ENCODE peak calls at places on chromosome 18, in five cellular contexts. Y is NCI-H2081, F is GM12892, S is HTR-8/SVneo, G is tibial nerve. K is an unnamed sample.

GRCh38 chr18:79855147-79855910 is 57.6 kb downstream of the KCNG2 start:
- DNase-seq in S (no peak), G (no peak), F (no peak), Y (no peak), K (no peak)

GRCh38 chr18:28366667-28367066 is 189.7 kb upstream of the CDH2 start:
- DNase-seq in S (no peak), Y (no peak), G (no peak), F (no peak), K (no peak)

GRCh38 chr18:38330573-38330972 is 765.0 kb upstream of the CELF4 start:
- DNase-seq in S (no peak), Y (no peak), G (no peak), F (no peak), K (no peak)

GRCh38 chr18:54261894-54262293 is 7.4 kb upstream of the POLI start:
- DNase-seq in F (no peak), Y (no peak), S (no peak), G (no peak), K (no peak)

GRCh38 chr18:6729247-6730091 is at the start of gene ARHGAP28:
- DNase-seq in S (peak; percentile 63), Y (peak; percentile 84), F (peak; percentile 31), G (peak; percentile 75), K (peak; percentile 78)

GRCh38 chr18:160831-161570 is 2.6 kb downstream of the USP14 start:
- DNase-seq in Y (no peak), G (no peak), F (no peak), S (no peak), K (no peak)

GRCh38 chr18:5431836-5432575 is 111.8 kb downstream of the EPB41L3 start:
- DNase-seq in Y (no peak), S (no peak), G (no peak), F (no peak), K (no peak)

GRCh38 chr18:7872569-7872968 is 305.5 kb downstream of the PTPRM start:
- DNase-seq in Y (no peak), S (peak; percentile 11), F (no peak), G (no peak), K (peak; percentile 37)

GRCh38 chr18:77346446-77346845 is 96.8 kb downstream of the GALR1 start:
- DNase-seq in S (no peak), F (no peak), G (no peak), Y (no peak), K (no peak)

GRCh38 chr18:41134426-41134825 is 820.6 kb upstream of the PIK3C3 start:
- DNase-seq in S (no peak), F (no peak), G (no peak), Y (no peak), K (no peak)

GRCh38 chr18:59718108-59719057 is 21.2 kb upstream of the CCBE1 start:
- DNase-seq in F (no peak), S (peak; percentile 81), G (no peak), Y (no peak), K (no peak)

GRCh38 chr18:76382265-76382664 is 112.8 kb downstream of the ZNF516 start:
- DNase-seq in G (no peak), Y (no peak), S (no peak), F (no peak), K (no peak)

GRCh38 chr18:10481831-10482230 is 27.4 kb downstream of the APCDD1 start:
- DNase-seq in F (no peak), S (no peak), G (no peak), Y (no peak), K (no peak)

GRCh38 chr18:8705280-8705940 is at the start of gene MTCL1:
- DNase-seq in Y (peak; percentile 56), S (peak; percentile 51), F (peak; percentile 62), G (no peak), K (no peak)

GRCh38 chr18:3655637-3656050 is 205.7 kb downstream of the TGIF1 start:
- DNase-seq in Y (no peak), G (no peak), S (no peak), F (no peak), K (no peak)

GRCh38 chr18:26516964-26517363 is 31.4 kb downstream of the KCTD1 start:
- DNase-seq in G (no peak), S (no peak), Y (no peak), F (no peak), K (no peak)

GRCh38 chr18:79459946-79460345 is 64.2 kb downstream of the NFATC1 start:
- DNase-seq in Y (no peak), G (no peak), F (no peak), S (peak; percentile 18), K (no peak)

GRCh38 chr18:57705861-57706590 is 84.4 kb upstream of the NARS1 start:
- DNase-seq in G (no peak), Y (peak; percentile 20), F (no peak), S (no peak), K (no peak)

K was measured in gastrocnemius medialis.